ENCODE peak calls at places on chromosomes 16 and 17, in seven cellular contexts. J, E, Z, F, H, N and P are unnamed samples.

GRCh38 chr16:53061701-53062159 is 6.9 kb downstream of the CHD9 start:
- DNase-seq in J (no peak), E (no peak), Z (peak), F (no peak), H (peak), N (no peak), P (no peak)

GRCh38 chr16:912684-913613 is 57.8 kb downstream of the LMF1 start:
- DNase-seq in J (no peak), E (peak), Z (no peak), F (no peak), H (no peak), N (no peak), P (no peak)

GRCh38 chr17:35052240-35052608 is 11.3 kb downstream of the RFFL start:
- DNase-seq in J (no peak), E (no peak), Z (no peak), F (peak), H (no peak), N (no peak), P (no peak)

GRCh38 chr16:56365552-56365951 is 59.8 kb downstream of the AMFR start:
- DNase-seq in J (no peak), E (no peak), Z (no peak), F (no peak), H (no peak), N (no peak), P (no peak)

GRCh38 chr16:89697161-89697615 is 4.3 kb downstream of the SPATA2L start:
- DNase-seq in J (no peak), E (no peak), Z (no peak), F (no peak), H (no peak), N (no peak), P (no peak)

GRCh38 chr16:86508028-86508946 is 2.0 kb upstream of the FOXF1 start:
- DNase-seq in J (no peak), E (no peak), Z (no peak), F (peak), H (no peak), N (no peak), P (no peak)

GRCh38 chr17:808003-808294 is 25.8 kb downstream of the MRM3 start:
- DNase-seq in J (no peak), E (no peak), Z (no peak), F (no peak), H (no peak), N (no peak), P (no peak)

GRCh38 chr16:27690604-27691003 is 140.7 kb downstream of the KATNIP start:
- DNase-seq in J (no peak), E (no peak), Z (peak), F (peak), H (no peak), N (peak), P (no peak)

GRCh38 chr16:21001262-21001661 is 100.7 kb downstream of the LYRM1 start:
- DNase-seq in J (peak), E (no peak), Z (peak), F (peak), H (no peak), N (peak), P (no peak)

GRCh38 chr17:82407255-82407654 is 10.9 kb upstream of the HEXD start:
- DNase-seq in J (no peak), E (no peak), Z (no peak), F (no peak), H (no peak), N (no peak), P (no peak)

GRCh38 chr16:27253526-27253930 is 15.0 kb downstream of the NSMCE1 start:
- DNase-seq in J (no peak), E (no peak), Z (no peak), F (peak), H (no peak), N (peak), P (no peak)

GRCh38 chr16:25419123-25419522 is 161.5 kb upstream of the ZKSCAN2 start:
- DNase-seq in J (no peak), E (no peak), Z (no peak), F (no peak), H (no peak), N (no peak), P (no peak)

GRCh38 chr17:18315498-18316360 is 636 bp downstream of the SMCR8 start:
- DNase-seq in J (no peak), E (no peak), Z (no peak), F (no peak), H (no peak), N (no peak), P (no peak)

GRCh38 chr16:81431554-81432353 is 12.9 kb upstream of the CMIP start:
- DNase-seq in J (no peak), E (no peak), Z (no peak), F (peak), H (no peak), N (peak), P (no peak)

GRCh38 chr17:79919164-79919585 is 79.9 kb upstream of the CBX4 start:
- DNase-seq in J (no peak), E (peak), Z (peak), F (no peak), H (peak), N (no peak), P (peak)

GRCh38 chr17:55734128-55734781 is 11.6 kb upstream of the TMEM100 start:
- DNase-seq in J (no peak), E (no peak), Z (no peak), F (no peak), H (no peak), N (peak), P (no peak)

GRCh38 chr16:17107450-17107849 is 363.3 kb downstream of the XYLT1 start:
- DNase-seq in J (no peak), E (no peak), Z (no peak), F (no peak), H (no peak), N (no peak), P (no peak)

GRCh38 chr17:31919802-31920525 is 16.8 kb upstream of the SUZ12 start:
- DNase-seq in J (no peak), E (no peak), Z (no peak), F (peak), H (no peak), N (peak), P (no peak)

GRCh38 chr16:51245306-51245705 is 94.2 kb upstream of the SALL1 start:
- DNase-seq in J (no peak), E (no peak), Z (no peak), F (no peak), H (no peak), N (no peak), P (no peak)

GRCh38 chr17:64920026-64920418 is 744 bp upstream of the LRRC37A3 start:
- DNase-seq in J (no peak), E (no peak), Z (peak), F (peak), H (peak), N (peak), P (no peak)

GRCh38 chr17:4342535-4342934 is 23.9 kb downstream of the UBE2G1 start:
- DNase-seq in J (no peak), E (no peak), Z (no peak), F (no peak), H (no peak), N (no peak), P (peak)

GRCh38 chr17:39653316-39653661 is 11.9 kb upstream of the TCAP start:
- DNase-seq in J (no peak), E (no peak), Z (no peak), F (no peak), H (no peak), N (no peak), P (no peak)

GRCh38 chr17:39652635-39653315 is 12.4 kb upstream of the TCAP start:
- DNase-seq in J (no peak), E (no peak), Z (no peak), F (no peak), H (no peak), N (no peak), P (no peak)

GRCh38 chr17:39651908-39652634 is 13.1 kb upstream of the TCAP start:
- DNase-seq in J (no peak), E (no peak), Z (no peak), F (no peak), H (no peak), N (no peak), P (peak)

GRCh38 chr17:39655105-39655504 is 10.0 kb upstream of the TCAP start:
- DNase-seq in J (no peak), E (no peak), Z (no peak), F (no peak), H (no peak), N (no peak), P (no peak)

DNA sequence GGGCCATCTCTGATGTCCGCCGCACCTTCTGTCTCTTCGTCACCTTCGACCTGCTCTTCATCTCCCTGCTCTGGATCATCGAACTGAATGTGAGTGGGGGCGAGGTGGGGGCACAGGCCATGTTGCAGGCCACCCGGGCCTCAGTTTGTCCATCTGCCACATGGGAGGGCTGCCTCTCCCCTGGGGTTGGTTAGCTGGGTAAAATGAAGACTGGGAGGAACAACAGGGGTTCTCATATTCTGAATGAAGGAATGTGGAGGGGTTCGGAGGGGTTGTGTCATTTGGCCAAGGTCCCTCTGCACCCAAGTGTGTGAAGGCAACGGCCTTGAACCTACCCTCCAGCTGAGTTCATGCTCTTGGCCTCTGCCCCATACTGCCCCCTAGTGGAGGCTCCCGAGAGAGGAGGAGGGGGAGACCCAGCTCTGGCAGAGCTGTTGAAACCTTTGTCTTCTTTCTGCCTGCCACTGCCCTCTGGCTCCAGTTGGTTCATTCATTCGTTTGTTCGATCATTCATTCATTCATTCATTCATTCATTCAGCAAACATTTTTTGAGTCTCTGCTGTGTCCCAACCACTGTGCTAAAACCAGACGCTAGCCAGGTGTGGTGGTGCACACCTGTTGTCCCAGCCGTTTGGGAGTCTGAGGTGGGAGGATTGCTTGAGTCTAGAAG is 11.4 kb upstream of the TCAP start:
- DNase-seq in J (peak), E (peak), Z (peak), F (peak), H (peak), N (peak), P (no peak)
- H3K4me3 ChIP-seq in J (no peak), E (peak), Z (no peak), F (no peak), H (no peak), N (no peak), P (no peak)

GRCh38 chr17:68103148-68103547 is 67.6 kb downstream of the KPNA2 start:
- DNase-seq in J (no peak), E (no peak), Z (no peak), F (no peak), H (no peak), N (no peak), P (no peak)
- H3K4me3 ChIP-seq in J (no peak), E (no peak), Z (peak), F (no peak), H (no peak), N (no peak), P (peak)

GRCh38 chr16:11784048-11784780 is 12.8 kb downstream of the ZC3H7A start:
- DNase-seq in J (no peak), E (no peak), Z (no peak), F (no peak), H (no peak), N (no peak), P (no peak)
- H3K4me3 ChIP-seq in J (no peak), E (no peak), Z (no peak), F (no peak), H (no peak), N (no peak), P (no peak)

GRCh38 chr16:87703071-87703470 is 62.7 kb downstream of the KLHDC4 start:
- DNase-seq in J (no peak), E (no peak), Z (no peak), F (no peak), H (no peak), N (no peak), P (no peak)
- H3K4me3 ChIP-seq in J (no peak), E (no peak), Z (no peak), F (no peak), H (no peak), N (no peak), P (no peak)

DNA sequence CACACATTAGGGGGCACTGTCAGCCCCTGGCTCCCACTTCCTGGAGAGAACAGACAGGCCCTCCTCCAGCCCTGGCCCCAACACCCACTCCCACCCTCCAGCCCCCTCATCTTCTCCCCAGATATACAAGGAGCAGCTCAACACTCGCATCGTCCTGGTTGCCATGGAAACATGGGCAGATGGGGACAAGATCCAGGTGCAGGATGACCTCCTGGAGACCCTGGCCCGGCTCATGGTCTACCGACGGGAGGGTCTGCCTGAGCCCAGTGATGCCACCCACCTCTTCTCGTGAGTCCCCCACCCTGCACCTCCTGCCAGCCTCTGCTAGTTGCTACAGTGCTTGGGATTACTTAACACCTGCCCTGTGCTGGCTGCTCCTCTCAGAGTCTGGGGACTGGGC is 14.4 kb downstream of the ADAM11 start:
- DNase-seq in J (no peak), E (no peak), Z (no peak), F (no peak), H (no peak), N (no peak), P (no peak)
- H3K4me3 ChIP-seq in J (no peak), E (no peak), Z (no peak), F (no peak), H (no peak), N (no peak), P (no peak)

DNA sequence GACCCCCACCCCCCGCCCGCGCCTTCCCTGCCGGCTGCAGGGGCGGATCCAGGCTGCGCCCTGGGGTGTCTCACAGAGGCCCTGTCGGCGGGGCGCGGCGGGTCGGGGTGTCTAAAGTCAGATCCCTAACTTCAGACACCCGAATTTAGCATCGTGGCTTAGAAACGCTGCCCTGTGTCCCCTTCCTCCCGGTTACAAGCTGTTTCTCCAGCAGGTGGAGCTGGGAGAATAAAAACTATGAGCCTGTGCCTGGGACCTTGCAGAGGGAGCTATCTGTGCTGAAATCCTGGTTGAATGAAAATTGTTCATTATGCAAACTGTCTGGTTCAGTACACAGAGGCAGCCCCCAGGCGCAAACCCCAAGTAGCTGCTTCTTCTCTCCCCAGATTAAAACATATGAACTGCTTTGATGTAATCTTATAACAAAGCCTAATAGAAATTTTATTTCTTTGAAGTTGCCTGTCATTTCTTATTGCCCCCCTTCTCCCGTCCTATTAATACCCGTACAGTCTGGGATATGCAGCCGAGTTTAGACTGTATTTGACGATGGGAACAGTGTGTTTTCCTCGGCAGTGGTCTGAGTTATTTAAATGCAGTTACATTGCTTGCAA is 79.0 kb downstream of the RPA1 start:
- DNase-seq in J (peak), E (peak), Z (peak), F (peak), H (peak), N (peak), P (no peak)
- H3K4me3 ChIP-seq in J (no peak), E (no peak), Z (no peak), F (no peak), H (no peak), N (peak), P (no peak)

GRCh38 chr17:7354262-7354781 is 634 bp upstream of the TMEM95 start:
- DNase-seq in J (no peak), E (no peak), Z (peak), F (peak), H (no peak), N (peak), P (no peak)
- H3K4me3 ChIP-seq in J (no peak), E (peak), Z (no peak), F (no peak), H (no peak), N (no peak), P (no peak)

GRCh38 chr17:57462007-57462579 is 205.8 kb downstream of the MSI2 start:
- DNase-seq in J (no peak), E (no peak), Z (no peak), F (no peak), H (no peak), N (no peak), P (no peak)
- H3K4me3 ChIP-seq in J (no peak), E (no peak), Z (no peak), F (no peak), H (no peak), N (no peak), P (no peak)

GRCh38 chr17:7651959-7652658 is 1.4 kb downstream of the ATP1B2 start:
- DNase-seq in J (no peak), E (no peak), Z (no peak), F (no peak), H (no peak), N (no peak), P (no peak)
- H3K4me3 ChIP-seq in J (no peak), E (peak), Z (peak), F (no peak), H (no peak), N (peak), P (no peak)

GRCh38 chr16:67157892-67158635 is 1.6 kb downstream of the TRADD start:
- DNase-seq in J (no peak), E (no peak), Z (no peak), F (no peak), H (no peak), N (no peak), P (no peak)
- H3K4me3 ChIP-seq in J (no peak), E (no peak), Z (no peak), F (no peak), H (no peak), N (no peak), P (peak)